ENCODE peak calls at places on chromosomes 5 and 9, in six cellular contexts. N is AG04450; K is mesothelial cell of epicardium; A is chondrocyte; Y is CD8-positive, alpha-beta T cell; G is lower lobe of right lung. J is an unnamed sample.

GRCh38 chr5:76831108-76831447 is 12.2 kb downstream of the F2RL1 start:
- DNase-seq in N (no peak), K (no peak), A (no peak), Y (no peak), G (no peak), J (no peak)

GRCh38 chr5:95081500-95082355 is 203.2 kb downstream of the MCTP1 start:
- DNase-seq in N (peak), K (no peak), A (no peak), Y (peak), G (peak), J (no peak)

GRCh38 chr9:4238522-4238921 is 61.3 kb downstream of the GLIS3 start:
- DNase-seq in N (no peak), K (no peak), A (no peak), Y (no peak), G (no peak), J (no peak)

GRCh38 chr5:86565197-86565789 is 52.4 kb upstream of the COX7C start:
- DNase-seq in N (no peak), K (no peak), A (no peak), Y (no peak), G (no peak), J (no peak)

GRCh38 chr9:107706706-107707105 is 217.1 kb upstream of the KLF4 start:
- DNase-seq in N (no peak), K (no peak), A (no peak), Y (no peak), G (no peak), J (no peak)

GRCh38 chr5:57653636-57654290 is 171.2 kb upstream of the ACTBL2 start:
- DNase-seq in N (no peak), K (no peak), A (no peak), Y (no peak), G (no peak), J (no peak)

GRCh38 chr9:12554636-12555035 is 138.5 kb upstream of the TYRP1 start:
- DNase-seq in N (no peak), K (no peak), A (no peak), Y (no peak), G (no peak), J (no peak)

GRCh38 chr5:172816887-172817418 is 17.1 kb upstream of the ERGIC1 start:
- DNase-seq in N (no peak), K (no peak), A (no peak), Y (no peak), G (no peak), J (no peak)

GRCh38 chr5:167352801-167353200 is 938.6 kb upstream of the WWC1 start:
- DNase-seq in N (no peak), K (no peak), A (no peak), Y (no peak), G (no peak), J (no peak)

GRCh38 chr9:27542519-27542918 is 12.9 kb upstream of the MOB3B start:
- DNase-seq in N (no peak), K (no peak), A (no peak), Y (no peak), G (no peak), J (no peak)

GRCh38 chr9:536597-537511 is 304.6 kb upstream of the DMRT1 start:
- DNase-seq in N (no peak), K (no peak), A (no peak), Y (no peak), G (no peak), J (no peak)

GRCh38 chr5:37668524-37669047 is 171.3 kb downstream of the GDNF start:
- DNase-seq in N (peak), K (no peak), A (no peak), Y (no peak), G (peak), J (peak)

GRCh38 chr5:150106669-150107068 is 20.3 kb upstream of the CSF1R start:
- DNase-seq in N (no peak), K (no peak), A (no peak), Y (no peak), G (no peak), J (peak)

GRCh38 chr9:79300153-79300552 is 271.6 kb upstream of the TLE4 start:
- DNase-seq in N (no peak), K (no peak), A (no peak), Y (no peak), G (no peak), J (no peak)

GRCh38 chr5:125717209-125717608 is 706.0 kb upstream of the GRAMD2B start:
- DNase-seq in N (peak), K (no peak), A (no peak), Y (no peak), G (no peak), J (no peak)

GRCh38 chr9:11821541-11821940 is 871.6 kb upstream of the TYRP1 start:
- DNase-seq in N (no peak), K (no peak), A (no peak), Y (no peak), G (no peak), J (no peak)

GRCh38 chr5:7837401-7837800 is 13.5 kb downstream of the CFAP90 start:
- DNase-seq in N (no peak), K (no peak), A (no peak), Y (no peak), G (no peak), J (no peak)

GRCh38 chr9:19800884-19801283 is 12.0 kb upstream of the SLC24A2 start:
- DNase-seq in N (no peak), K (no peak), A (no peak), Y (no peak), G (no peak), J (no peak)

GRCh38 chr5:161047024-161047423 is 195.0 kb upstream of the ATP10B start:
- DNase-seq in N (no peak), K (no peak), A (no peak), Y (no peak), G (no peak), J (no peak)
- TF ChIP-seq CTCF in N (no peak), K (no peak), A (no peak), Y (no peak), G (no peak), J (no peak)

GRCh38 chr5:135724475-135725065 is 109.9 kb upstream of the SLC25A48 start:
- DNase-seq in N (no peak), K (no peak), A (no peak), Y (no peak), G (no peak), J (no peak)

GRCh38 chr5:135729582-135729879 is 104.9 kb upstream of the SLC25A48 start:
- DNase-seq in N (no peak), K (no peak), A (no peak), Y (no peak), G (no peak), J (no peak)
- TF ChIP-seq CTCF in N (peak), K (peak), A (peak), Y (no peak), G (peak), J (no peak)

DNA sequence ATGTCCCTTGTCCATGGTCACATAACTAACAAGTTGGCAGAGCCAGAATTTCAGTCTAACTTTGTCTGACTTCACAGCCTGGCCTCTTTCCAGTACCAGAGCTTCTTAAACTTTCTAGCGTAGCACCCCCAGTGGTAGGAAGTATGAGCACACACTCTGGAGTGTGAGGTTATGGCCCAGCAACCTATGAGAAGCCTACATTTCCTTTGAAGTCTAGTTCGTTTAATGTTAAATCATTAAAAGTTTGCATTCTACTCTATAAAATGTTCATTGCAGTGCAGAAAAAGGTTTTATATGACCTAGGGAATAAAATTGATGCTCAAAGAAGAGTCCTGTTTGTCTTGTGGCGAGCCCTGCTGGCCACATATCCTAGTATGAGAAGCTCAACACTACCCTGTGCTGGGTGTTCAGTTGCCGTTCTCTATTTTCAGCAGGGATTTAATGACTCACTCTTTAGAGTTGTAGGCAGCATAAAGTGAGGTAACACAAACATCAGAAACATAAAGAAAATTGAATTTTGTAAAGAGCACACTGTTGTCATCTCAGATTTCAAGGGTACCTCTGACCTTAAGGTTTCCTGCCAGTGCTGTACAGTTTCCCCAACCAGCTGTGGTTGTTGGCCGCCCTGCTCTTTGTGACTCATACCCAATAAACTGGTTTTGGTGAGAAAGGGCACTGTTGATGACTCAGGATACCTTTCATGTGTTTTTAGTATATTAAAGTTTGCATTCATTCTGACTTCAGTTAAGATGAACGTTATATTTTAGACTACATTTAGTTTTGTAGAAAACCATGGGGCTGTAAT is 14.3 kb downstream of the MCCC2 start:
- DNase-seq in N (peak), K (no peak), A (no peak), Y (peak), G (no peak), J (peak)
- TF ChIP-seq CTCF in N (peak), K (peak), A (peak), Y (peak), G (peak), J (peak)

GRCh38 chr9:83992901-83993300 is 12.3 kb downstream of the RMI1 start:
- DNase-seq in N (no peak), K (no peak), A (no peak), Y (no peak), G (no peak), J (no peak)

GRCh38 chr9:83991355-83991754 is 10.8 kb downstream of the RMI1 start:
- DNase-seq in N (no peak), K (no peak), A (no peak), Y (no peak), G (no peak), J (no peak)

GRCh38 chr9:83988411-83988810 is 7.8 kb downstream of the RMI1 start:
- DNase-seq in N (no peak), K (no peak), A (no peak), Y (no peak), G (no peak), J (no peak)

GRCh38 chr9:83996126-83996525 is 15.5 kb downstream of the RMI1 start:
- DNase-seq in N (no peak), K (no peak), A (no peak), Y (no peak), G (no peak), J (no peak)

GRCh38 chr9:83992407-83992806 is 11.8 kb downstream of the RMI1 start:
- DNase-seq in N (no peak), K (no peak), A (no peak), Y (no peak), G (no peak), J (no peak)
- TF ChIP-seq CTCF in N (no peak), K (no peak), A (peak), Y (no peak), G (no peak), J (no peak)

DNA sequence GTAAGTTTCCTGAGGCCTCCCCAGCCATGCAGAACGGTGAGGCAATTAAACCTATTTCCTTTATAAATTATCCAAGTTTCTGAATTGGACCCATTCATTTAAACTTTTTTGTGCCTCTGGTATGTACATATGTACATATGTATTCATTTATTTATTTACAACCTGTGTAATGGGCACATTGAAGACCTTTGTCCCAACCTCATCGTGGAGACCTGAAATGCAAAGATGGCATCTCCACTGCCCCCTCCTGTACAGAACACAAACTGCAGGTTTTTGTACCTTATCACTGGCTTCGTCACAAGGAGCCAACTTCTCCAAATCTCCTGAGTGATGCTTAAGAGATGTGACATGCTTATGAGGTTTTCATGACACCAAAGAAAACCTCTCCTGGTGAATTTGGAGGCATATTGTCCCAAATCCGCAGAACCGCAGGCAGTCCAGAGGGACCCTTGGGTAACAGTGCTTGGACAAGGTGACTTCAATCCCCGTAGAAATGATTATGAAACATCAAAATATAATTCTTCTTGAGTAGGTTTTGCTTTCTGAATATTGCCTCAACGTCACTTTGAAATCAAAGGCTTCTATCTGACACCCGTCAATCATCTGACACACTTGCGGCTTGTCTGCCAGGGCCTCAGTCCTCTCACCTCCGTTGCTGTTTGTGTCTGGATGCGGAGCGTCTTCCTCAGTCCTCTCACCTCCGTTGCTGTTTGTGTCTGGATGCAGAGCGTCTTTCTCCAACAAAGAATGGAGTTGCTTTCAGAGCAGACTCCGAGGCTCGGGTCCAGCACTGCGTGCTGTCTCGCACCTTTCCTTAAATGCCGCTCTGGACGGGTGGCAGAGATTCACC is 135.0 kb upstream of the IRX4 start:
- DNase-seq in N (no peak), K (no peak), A (no peak), Y (no peak), G (no peak), J (no peak)
- TF ChIP-seq CTCF in N (peak), K (peak), A (peak), Y (peak), G (peak), J (peak)

DNA sequence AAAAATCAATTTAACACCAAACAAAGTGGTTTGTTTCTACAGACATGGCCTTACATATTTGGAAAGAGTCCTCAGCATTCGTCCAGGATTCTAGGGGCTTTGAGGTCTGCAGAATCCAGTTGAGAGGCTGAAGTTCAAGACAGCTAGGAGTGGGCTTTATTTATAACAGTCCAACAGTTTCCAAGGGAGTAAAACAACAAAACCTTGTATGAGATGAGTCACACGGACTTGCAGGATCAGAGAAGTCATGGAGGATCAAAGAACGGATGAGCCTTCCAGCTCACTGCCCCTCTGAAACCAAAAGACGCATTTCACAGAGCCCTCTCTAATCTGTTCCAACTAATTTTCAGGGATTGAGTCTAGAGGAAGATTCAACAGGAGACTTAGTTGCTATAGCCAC is 11.1 kb upstream of the ESM1 start:
- DNase-seq in N (no peak), K (no peak), A (no peak), Y (no peak), G (no peak), J (no peak)
- TF ChIP-seq CTCF in N (no peak), K (no peak), A (no peak), Y (no peak), G (no peak), J (no peak)

GRCh38 chr9:95193067-95193466 is 124.4 kb downstream of the FANCC start:
- DNase-seq in N (no peak), K (no peak), A (no peak), Y (no peak), G (no peak), J (no peak)
- TF ChIP-seq CTCF in N (no peak), K (no peak), A (peak), Y (no peak), G (no peak), J (no peak)

GRCh38 chr5:59187772-59188347 is 605.0 kb downstream of the RAB3C start:
- DNase-seq in N (no peak), K (no peak), A (no peak), Y (no peak), G (no peak), J (no peak)

GRCh38 chr5:59184769-59185168 is 601.9 kb downstream of the RAB3C start:
- DNase-seq in N (no peak), K (no peak), A (no peak), Y (no peak), G (no peak), J (no peak)

GRCh38 chr5:59186623-59187022 is 603.7 kb downstream of the RAB3C start:
- DNase-seq in N (no peak), K (no peak), A (no peak), Y (no peak), G (no peak), J (no peak)

GRCh38 chr5:59188415-59189225 is 605.7 kb downstream of the RAB3C start:
- DNase-seq in N (no peak), K (peak), A (no peak), Y (peak), G (peak), J (peak)

GRCh38 chr5:59185757-59186385 is 603.0 kb downstream of the RAB3C start:
- DNase-seq in N (no peak), K (no peak), A (no peak), Y (no peak), G (no peak), J (no peak)
- TF ChIP-seq CTCF in N (no peak), K (no peak), A (no peak), Y (no peak), G (no peak), J (no peak)

GRCh38 chr5:170138273-170138672 is 32.6 kb downstream of the FOXI1 start:
- DNase-seq in N (no peak), K (no peak), A (no peak), Y (no peak), G (no peak), J (no peak)

GRCh38 chr5:170137694-170138214 is 32.1 kb downstream of the FOXI1 start:
- DNase-seq in N (no peak), K (no peak), A (no peak), Y (no peak), G (no peak), J (no peak)

GRCh38 chr5:170135796-170136490 is 30.2 kb downstream of the FOXI1 start:
- DNase-seq in N (no peak), K (no peak), A (no peak), Y (no peak), G (no peak), J (no peak)

GRCh38 chr5:170139786-170140335 is 34.2 kb downstream of the FOXI1 start:
- DNase-seq in N (no peak), K (no peak), A (no peak), Y (no peak), G (no peak), J (no peak)

DNA sequence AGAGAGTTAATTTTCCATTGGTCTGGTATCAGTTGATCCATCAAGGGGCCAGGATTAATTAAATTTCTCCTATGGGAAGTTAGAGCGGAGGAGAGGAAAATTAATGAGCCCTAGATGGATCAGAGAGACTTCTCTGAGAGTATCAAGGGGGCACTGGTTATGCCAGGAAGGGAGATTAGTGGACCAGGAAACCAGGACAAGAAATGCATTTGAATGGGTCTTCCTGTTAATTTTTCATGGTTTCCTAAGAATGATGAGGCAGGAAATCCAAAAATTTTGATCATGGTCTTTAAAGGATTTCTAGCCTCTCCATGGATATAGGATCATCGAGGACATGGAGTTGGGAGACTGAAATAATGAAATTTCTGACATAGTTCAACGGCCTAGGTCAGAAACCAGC is 30.8 kb downstream of the FOXI1 start:
- DNase-seq in N (no peak), K (no peak), A (no peak), Y (no peak), G (no peak), J (no peak)
- TF ChIP-seq CTCF in N (no peak), K (no peak), A (no peak), Y (no peak), G (no peak), J (no peak)

DNA sequence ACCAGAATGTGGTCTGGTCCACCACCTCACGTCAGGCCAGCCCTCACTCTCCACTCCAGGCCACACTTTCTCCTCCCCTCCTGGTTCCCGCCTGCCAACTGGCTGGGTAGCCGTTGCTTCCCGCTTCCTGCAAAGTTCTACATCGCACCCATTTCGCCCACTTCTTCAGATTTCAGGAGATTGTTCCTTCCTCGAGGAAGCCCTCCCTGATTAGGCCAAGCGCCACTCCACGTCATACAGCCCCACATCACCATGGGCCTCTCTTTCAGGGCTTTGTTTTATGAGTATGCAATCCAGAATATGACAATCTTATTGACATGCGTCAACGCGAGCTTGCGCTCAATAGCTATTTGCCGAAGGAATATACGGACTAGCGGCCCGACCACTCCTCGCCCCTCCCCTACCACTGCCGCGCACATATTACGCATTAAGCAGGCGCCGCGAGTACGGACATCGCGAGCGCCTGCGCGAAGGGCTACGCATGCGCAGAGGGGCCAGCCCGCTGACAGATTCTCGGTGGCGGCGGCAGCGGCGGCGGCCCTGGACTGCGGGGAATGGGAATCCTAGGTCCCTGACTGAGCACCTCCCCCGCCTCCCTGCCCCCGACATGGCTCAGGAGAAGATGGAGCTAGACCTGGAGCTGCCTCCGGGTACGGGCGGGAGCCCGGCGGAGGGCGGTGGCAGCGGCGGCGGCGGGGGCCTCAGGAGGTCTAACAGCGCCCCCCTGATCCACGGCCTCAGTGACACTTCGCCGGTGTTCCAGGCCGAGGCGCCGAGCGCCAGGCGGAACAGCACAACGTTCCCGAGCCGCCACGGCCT is 74.7 kb downstream of the PIP5K1B start:
- DNase-seq in N (peak), K (peak), A (peak), Y (peak), G (peak), J (peak)
- TF ChIP-seq CTCF in N (no peak), K (no peak), A (peak), Y (peak), G (peak), J (no peak)